ENCODE peak calls at places on chromosome 5, in six cellular contexts. D, W, Y, R, X and K are unnamed samples.

GRCh38 chr5:107431998-107432397 is 238.7 kb downstream of the EFNA5 start:
- DNase-seq in D (no peak), W (no peak), X (no peak), Y (no peak), R (no peak), K (no peak)

GRCh38 chr5:102826629-102827028 is 71.5 kb downstream of the PAM start:
- DNase-seq in D (no peak), Y (no peak), X (no peak), R (no peak), W (no peak), K (no peak)

GRCh38 chr5:60208681-60209080 is 315.2 kb upstream of the PDE4D start:
- DNase-seq in Y (no peak), W (no peak), X (no peak), R (no peak), D (no peak), K (no peak)

GRCh38 chr5:43065384-43066230 is 25.5 kb upstream of the ANXA2R start:
- DNase-seq in Y (no peak), W (peak), D (no peak), R (peak), X (peak), K (peak)

GRCh38 chr5:111976705-111977104 is 219.7 kb upstream of the NREP start:
- DNase-seq in D (no peak), W (no peak), Y (peak), X (no peak), R (no peak), K (no peak)

GRCh38 chr5:84614907-84615306 is 230.2 kb upstream of the EDIL3 start:
- DNase-seq in D (no peak), Y (no peak), R (no peak), W (no peak), X (no peak), K (no peak)

GRCh38 chr5:176543428-176544182 is 5.5 kb upstream of the CDHR2 start:
- DNase-seq in R (peak), Y (no peak), W (peak), D (no peak), X (no peak), K (peak)

GRCh38 chr5:138339464-138339863 is 1.4 kb downstream of the FAM53C start:
- DNase-seq in R (no peak), Y (no peak), X (no peak), W (no peak), D (no peak), K (no peak)

GRCh38 chr5:137659209-137659608 is 76.7 kb downstream of the KLHL3 start:
- DNase-seq in W (no peak), R (no peak), X (no peak), Y (no peak), D (no peak), K (no peak)

GRCh38 chr5:167352801-167353200 is 938.6 kb upstream of the WWC1 start:
- DNase-seq in X (no peak), D (no peak), W (no peak), Y (no peak), R (no peak), K (no peak)

GRCh38 chr5:82884821-82885471 is 192.2 kb downstream of the TMEM167A start:
- DNase-seq in Y (no peak), D (no peak), X (no peak), R (no peak), W (no peak), K (no peak)

GRCh38 chr5:123735384-123735783 is 223.4 kb downstream of the CSNK1G3 start:
- DNase-seq in X (no peak), W (no peak), R (no peak), Y (no peak), D (no peak), K (no peak)

GRCh38 chr5:175861337-175862130 is 9.8 kb upstream of the CPLX2 start:
- DNase-seq in D (no peak), X (no peak), Y (no peak), R (no peak), W (no peak), K (no peak)

GRCh38 chr5:66891184-66891925 is 295.2 kb downstream of the MAST4 start:
- DNase-seq in X (no peak), R (no peak), D (no peak), Y (no peak), W (no peak), K (no peak)

GRCh38 chr5:148950892-148951291 is 112.0 kb downstream of the SH3TC2 start:
- DNase-seq in Y (no peak), R (no peak), X (no peak), D (no peak), W (no peak), K (no peak)

GRCh38 chr5:5767286-5767928 is 344.9 kb downstream of the ICE1 start:
- DNase-seq in W (no peak), Y (no peak), D (no peak), X (no peak), R (no peak), K (no peak)

GRCh38 chr5:67725591-67725990 is 490.0 kb upstream of the PIK3R1 start:
- DNase-seq in W (no peak), D (no peak), Y (no peak), X (no peak), R (no peak), K (no peak)